ENCODE peak calls at places on chromosomes 11 and 22, in six cellular contexts. H is GM23338, O is MM.1S, I is GM23248, N is HCT116, M is PC-9. Q is an unnamed sample.
A peak's percentile ranks its signal among the peaks of the same experiment; 100 is the strongest.

GRCh38 chr11:85810871-85811611 is at the start of gene SYTL2:
- DNase-seq in N (no peak), H (peak; percentile 86), M (peak; percentile 76), I (peak; percentile 62), O (peak; percentile 87), Q (peak; percentile 83)

GRCh38 chr11:128509990-128510389 is 77.4 kb downstream of the ETS1 start:
- DNase-seq in M (no peak), H (no peak), I (peak; percentile 68), N (no peak), O (no peak), Q (no peak)

GRCh38 chr11:8209208-8209807 is 40.5 kb upstream of the RIC3 start:
- DNase-seq in I (no peak), M (no peak), N (no peak), O (no peak), H (peak; percentile 74), Q (no peak)

GRCh38 chr22:42397332-42398246 is 34.6 kb downstream of the NFAM1 start:
- DNase-seq in N (no peak), M (no peak), O (no peak), I (no peak), H (no peak), Q (no peak)

GRCh38 chr22:46139895-46140350 is 10.4 kb upstream of the PPARA start:
- DNase-seq in N (no peak), M (no peak), H (no peak), O (no peak), I (no peak), Q (no peak)

GRCh38 chr22:46192210-46192993 is 42.1 kb downstream of the PPARA start:
- DNase-seq in I (no peak), O (no peak), N (no peak), H (no peak), M (no peak), Q (no peak)

GRCh38 chr11:61488651-61489291 is 19.8 kb upstream of the LRRC10B start:
- DNase-seq in O (no peak), H (peak; percentile 68), I (peak; percentile 38), N (no peak), M (peak; percentile 81), Q (peak; percentile 77)

GRCh38 chr11:123924027-123924426 is 15.4 kb upstream of the OR4D5 start:
- DNase-seq in M (no peak), I (no peak), N (no peak), O (peak; percentile 61), H (no peak), Q (no peak)

GRCh38 chr11:44112083-44112865 is 16.8 kb downstream of the EXT2 start:
- DNase-seq in I (peak; percentile 88), O (no peak), H (no peak), M (no peak), N (no peak), Q (peak; percentile 55)

GRCh38 chr11:35388054-35388453 is 31.3 kb downstream of the SLC1A2 start:
- DNase-seq in N (no peak), H (no peak), M (no peak), I (peak; percentile 31), O (no peak), Q (no peak)

GRCh38 chr11:19821412-19821875 is 108.8 kb downstream of the NAV2 start:
- DNase-seq in H (no peak), I (no peak), N (no peak), O (no peak), M (no peak), Q (peak; percentile 57)

GRCh38 chr11:15123849-15124248 is 9.1 kb downstream of the INSC start:
- DNase-seq in O (no peak), N (peak; percentile 23), I (peak; percentile 94), M (no peak), H (no peak), Q (no peak)

GRCh38 chr11:8282621-8283509 is 19.2 kb upstream of the LMO1 start:
- DNase-seq in M (no peak), H (peak; percentile 51), N (no peak), O (no peak), I (no peak), Q (no peak)

GRCh38 chr22:49770454-49771265 is 57.0 kb downstream of the BRD1 start:
- DNase-seq in M (no peak), I (no peak), O (no peak), N (no peak), H (no peak), Q (no peak)

GRCh38 chr11:911031-911889 is 650 bp upstream of the CHID1 start:
- DNase-seq in O (peak; percentile 19), I (peak; percentile 92), H (peak; percentile 72), N (no peak), M (peak; percentile 41), Q (peak; percentile 62)

GRCh38 chr11:45669146-45669545 is 3.7 kb upstream of the CHST1 start:
- DNase-seq in N (no peak), O (no peak), I (no peak), H (no peak), M (no peak), Q (no peak)

GRCh38 chr11:85099522-85099921 is 527.6 kb downstream of the DLG2 start:
- DNase-seq in N (no peak), H (no peak), I (no peak), O (no peak), M (no peak), Q (no peak)

DNA sequence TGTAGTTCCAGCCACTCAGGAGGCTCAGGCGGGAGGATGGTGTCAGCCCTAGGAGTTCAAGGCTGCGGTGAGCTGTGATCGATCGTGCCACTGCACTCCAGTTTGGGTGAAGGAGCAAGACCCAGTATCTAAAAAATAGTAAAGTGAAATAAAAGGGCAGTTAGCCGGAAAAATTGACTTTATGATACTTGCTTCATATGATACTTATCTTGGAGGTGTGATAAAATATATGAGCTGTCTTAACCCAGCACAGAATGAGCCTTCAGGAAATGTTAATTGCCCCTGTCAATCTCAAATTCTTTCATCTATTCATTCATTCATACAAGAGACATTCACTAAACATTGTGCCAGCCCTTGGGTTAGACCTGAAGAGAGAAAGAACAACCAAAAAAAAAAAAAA is 454.4 kb downstream of the MIAT start:
- DNase-seq in M (no peak), I (no peak), O (no peak), N (no peak), H (no peak), Q (no peak)
- H3K4me2 ChIP-seq in M (no peak overlapping the region), I (no peak overlapping the region), O (no peak overlapping the region), N (peak overlapping the region; percentile 69), H (no peak overlapping the region), Q (no peak overlapping the region)

GRCh38 chr11:13964771-13965074 is 2.2 kb downstream of the SPON1 start:
- DNase-seq in H (no peak), M (no peak), O (no peak), N (no peak), I (no peak), Q (no peak)
- TF ChIP-seq EZH2 in H (peak; percentile 52), M (no peak), O (no peak), N (no peak), I (no peak), Q (no peak)

GRCh38 chr11:72523991-72524390 is 89.7 kb upstream of the CLPB start:
- DNase-seq in H (no peak), I (peak; percentile 53), M (no peak), O (no peak), N (no peak), Q (no peak)
- H3K9me2 ChIP-seq in H (no peaks in the 10 kb centered on the region), I (no peaks in the 10 kb centered on the region), M (no peaks in the 10 kb centered on the region), O (no peaks in the 10 kb centered on the region), N (no peaks in the 10 kb centered on the region), Q (no peaks in the 10 kb centered on the region)

GRCh38 chr11:109946322-109946846 is 146.8 kb upstream of the ZC3H12C start:
- DNase-seq in I (peak; percentile 97), O (peak; percentile 87), H (peak; percentile 91), M (peak; percentile 85), N (peak; percentile 91), Q (peak; percentile 93)
- H3K4me2 ChIP-seq in I (peak overlapping the region; percentile 66), O (peak overlapping the region; percentile 78), H (no peak overlapping the region), M (peak overlapping the region; percentile 90), N (peak overlapping the region; percentile 68), Q (peak overlapping the region; percentile 66)

GRCh38 chr11:65589444-65590239 is 6.0 kb downstream of the KCNK7 start:
- DNase-seq in O (no peak), H (no peak), I (no peak), M (no peak), N (no peak), Q (no peak)
- TF ChIP-seq EZH2 in O (no peak), H (no peak), I (no peak), M (no peak), N (no peak), Q (no peak)

GRCh38 chr11:33133761-33134160 is 27.5 kb downstream of the CSTF3 start:
- DNase-seq in M (no peak), H (peak; percentile 31), I (no peak), O (no peak), N (no peak), Q (no peak)

GRCh38 chr11:33132510-33132909 is 28.8 kb downstream of the CSTF3 start:
- DNase-seq in H (peak; percentile 33), O (no peak), I (no peak), N (no peak), M (no peak), Q (no peak)

GRCh38 chr11:33125611-33126010 is 35.7 kb downstream of the CSTF3 start:
- DNase-seq in N (no peak), I (no peak), H (peak; percentile 40), O (no peak), M (no peak), Q (no peak)

GRCh38 chr11:33125025-33125424 is 36.3 kb downstream of the CSTF3 start:
- DNase-seq in O (no peak), I (no peak), H (no peak), N (no peak), M (no peak), Q (no peak)

GRCh38 chr11:33128739-33129138 is 32.5 kb downstream of the CSTF3 start:
- DNase-seq in N (no peak), H (no peak), M (no peak), O (no peak), I (no peak), Q (peak; percentile 28)
- H3K9me2 ChIP-seq in N (no peaks in the 10 kb centered on the region), H (no peaks in the 10 kb centered on the region), M (no peaks in the 10 kb centered on the region), O (no peaks in the 10 kb centered on the region), I (no peaks in the 10 kb centered on the region), Q (no peaks in the 10 kb centered on the region)

DNA sequence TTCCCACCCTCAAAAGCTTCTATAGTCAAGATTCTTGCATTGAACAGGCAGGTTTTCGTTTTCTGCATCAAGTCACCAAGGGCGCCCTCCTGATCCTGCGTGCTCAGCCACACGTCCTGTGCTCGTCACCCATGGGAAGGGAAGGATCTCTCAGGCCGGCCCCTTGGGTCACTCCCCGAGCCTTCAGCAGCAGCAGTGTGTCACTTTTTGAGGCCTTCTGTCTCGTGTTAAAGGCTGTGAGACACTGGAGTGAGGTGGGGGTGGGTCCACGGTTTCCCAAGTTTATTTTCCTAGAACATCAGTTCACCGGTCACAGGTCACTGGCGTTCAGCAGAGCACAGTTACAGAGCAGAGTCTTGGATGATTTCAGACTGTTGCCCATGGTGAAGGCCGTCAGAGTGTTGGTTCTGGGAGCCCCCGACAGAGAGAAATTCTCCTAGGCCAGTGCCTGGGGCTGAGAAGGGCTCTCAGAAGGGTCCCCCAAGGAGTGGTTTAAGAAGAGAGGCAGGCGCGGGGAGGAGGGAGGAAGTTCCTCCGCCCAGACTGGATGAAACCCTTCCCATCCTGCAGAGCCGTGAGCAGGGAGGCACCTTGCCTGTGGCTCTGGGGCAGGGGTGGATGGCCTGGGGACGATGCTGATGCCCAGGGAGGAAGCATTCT is 13.5 kb upstream of the ADORA2A start:
- DNase-seq in M (no peak), N (no peak), O (no peak), I (no peak), H (no peak), Q (no peak)
- H3K4me2 ChIP-seq in M (no peak overlapping the region), N (no peak overlapping the region), O (no peak overlapping the region), I (no peak overlapping the region), H (no peak overlapping the region), Q (no peak overlapping the region)